ENCODE peak calls at places on chromosomes 11 and 22, in seven cellular contexts. T, P, H, Z, U, Q and F are unnamed samples.

GRCh38 chr11:44377914-44378321 is 68.0 kb upstream of the ALX4 start:
- DNase-seq in T (no peak), H (no peak), U (no peak), Z (no peak), P (no peak), Q (no peak), F (no peak)

GRCh38 chr11:122731500-122731913 is 76.0 kb downstream of the UBASH3B start:
- DNase-seq in U (no peak), T (no peak), Q (no peak), P (no peak), H (peak), Z (no peak), F (no peak)

GRCh38 chr11:662689-663274 is 25.7 kb downstream of the DRD4 start:
- DNase-seq in H (peak), U (no peak), Q (peak), P (peak), T (peak), Z (peak), F (peak)

GRCh38 chr22:38481871-38482332 is 14.0 kb downstream of the KDELR3 start:
- DNase-seq in T (no peak), U (no peak), P (no peak), H (no peak), Q (no peak), Z (no peak), F (no peak)

GRCh38 chr11:69240332-69241074 is 53.5 kb upstream of the MYEOV start:
- DNase-seq in P (no peak), U (no peak), H (peak), T (no peak), Z (no peak), Q (no peak), F (no peak)

GRCh38 chr11:19577849-19578619 is 134.6 kb upstream of the NAV2 start:
- DNase-seq in Z (peak), H (peak), T (no peak), P (no peak), U (peak), Q (no peak), F (no peak)

GRCh38 chr22:33116846-33117547 is 58.8 kb upstream of the SYN3 start:
- DNase-seq in Q (no peak), P (no peak), T (no peak), H (no peak), Z (no peak), U (no peak), F (no peak)

GRCh38 chr22:37109242-37109917 is at the start of gene TMPRSS6:
- DNase-seq in Z (no peak), Q (peak), P (no peak), T (no peak), U (no peak), H (no peak), F (no peak)

GRCh38 chr22:32920032-32920628 is 118.6 kb downstream of the TIMP3 start:
- DNase-seq in H (peak), Z (peak), T (no peak), U (peak), Q (peak), P (no peak), F (peak)

GRCh38 chr11:93199616-93200015 is 1.8 kb upstream of the SLC36A4 start:
- DNase-seq in H (no peak), U (no peak), P (no peak), Q (no peak), Z (no peak), T (no peak), F (no peak)

GRCh38 chr11:93196816-93197382 is 892 bp downstream of the SLC36A4 start:
- DNase-seq in P (no peak), T (no peak), Q (no peak), H (peak), Z (no peak), U (no peak), F (no peak)

GRCh38 chr11:93197383-93198220 is at the start of gene SLC36A4:
- DNase-seq in Q (peak), T (peak), Z (peak), P (peak), U (peak), H (peak), F (peak)

GRCh38 chr11:93194673-93195291 is 3.0 kb downstream of the SLC36A4 start:
- DNase-seq in T (no peak), Q (no peak), H (no peak), U (no peak), Z (no peak), P (no peak), F (no peak)

GRCh38 chr11:93198221-93198650 is 445 bp upstream of the SLC36A4 start:
- DNase-seq in Z (no peak), P (no peak), Q (no peak), T (no peak), U (no peak), H (peak), F (no peak)
- H3K27ac ChIP-seq in Z (peak), P (peak), Q (peak), T (peak), U (peak), H (peak), F (peak)

GRCh38 chr11:130428271-130428670 is at the start of gene ADAMTS8:
- DNase-seq in Z (no peak), Q (no peak), P (no peak), T (no peak), U (no peak), H (no peak), F (no peak)

GRCh38 chr11:130428692-130429681 is 578 bp upstream of the ADAMTS8 start:
- DNase-seq in Q (no peak), Z (no peak), H (no peak), P (no peak), U (no peak), T (no peak), F (no peak)

GRCh38 chr11:130427049-130427388 is 1.4 kb downstream of the ADAMTS8 start:
- DNase-seq in T (no peak), H (no peak), Q (no peak), U (no peak), P (no peak), Z (no peak), F (no peak)

GRCh38 chr11:130426223-130427048 is 2.0 kb downstream of the ADAMTS8 start:
- DNase-seq in U (peak), P (no peak), Z (no peak), Q (peak), T (no peak), H (no peak), F (peak)

DNA sequence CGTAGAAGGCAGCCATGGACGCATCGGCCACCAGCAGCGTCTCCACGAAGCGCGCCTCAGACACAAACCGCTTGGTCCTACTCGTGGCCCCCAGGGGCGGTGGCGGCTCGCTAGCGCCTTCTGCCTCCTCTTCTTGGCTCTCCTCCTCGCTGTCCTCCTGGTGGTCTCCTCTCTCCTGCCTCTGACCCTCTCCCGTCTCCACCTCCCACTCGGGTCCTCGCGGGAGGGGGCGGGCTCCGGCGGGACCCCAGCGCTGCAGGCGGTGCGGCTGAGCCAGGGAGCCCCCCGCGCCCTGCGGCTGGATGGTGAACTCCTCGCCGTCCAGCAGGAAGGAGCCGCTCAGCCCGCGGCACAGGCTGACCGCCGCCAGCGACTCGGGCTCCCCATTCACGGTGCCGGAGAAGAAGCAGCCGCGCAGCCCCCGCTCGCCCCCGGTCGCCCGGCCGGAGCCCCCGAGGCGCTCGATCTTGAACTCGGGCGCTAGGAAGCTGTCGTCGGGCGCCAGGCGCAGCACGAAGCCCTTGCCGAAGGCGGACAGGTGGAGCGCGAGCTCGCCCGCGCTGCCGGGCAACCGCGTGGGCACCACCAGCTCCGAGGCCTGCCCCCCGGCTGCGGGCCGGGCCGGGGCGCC is 713 bp downstream of the ADAMTS8 start:
- DNase-seq in P (no peak), U (peak), Q (no peak), T (peak), H (no peak), Z (peak), F (no peak)
- TF ChIP-seq CTCF in P (no peak), U (peak), Q (no peak), T (no peak), H (peak), Z (peak), F (no peak)

GRCh38 chr11:25953015-25953414 is 378.9 kb upstream of the ANO3 start:
- DNase-seq in U (no peak), Q (no peak), P (no peak), T (no peak), Z (no peak), H (no peak), F (no peak)
- H3K27ac ChIP-seq in U (no peak), Q (no peak), P (no peak), T (no peak), Z (no peak), H (no peak), F (no peak)

GRCh38 chr11:61793084-61793828 is 545 bp downstream of the FEN1 start:
- DNase-seq in P (no peak), H (no peak), U (no peak), T (no peak), Q (no peak), Z (no peak), F (peak)
- TF ChIP-seq CTCF in P (no peak), H (no peak), U (no peak), T (no peak), Q (no peak), Z (no peak), F (no peak)

GRCh38 chr22:35995345-35995744 is 33.3 kb downstream of the RBFOX2 start:
- DNase-seq in H (peak), Z (no peak), T (no peak), P (no peak), U (no peak), Q (no peak), F (no peak)
- H3K27ac ChIP-seq in H (peak), Z (peak), T (peak), P (no peak), U (peak), Q (no peak), F (no peak)

GRCh38 chr11:57491371-57492061 is 24.0 kb downstream of the SLC43A1 start:
- DNase-seq in U (no peak), P (peak), Q (no peak), Z (peak), H (no peak), T (no peak), F (no peak)
- TF ChIP-seq CTCF in U (peak), P (peak), Q (peak), Z (peak), H (peak), T (peak), F (peak)

GRCh38 chr11:47987781-47988180 is 7.4 kb downstream of the PTPRJ start:
- DNase-seq in Z (no peak), P (no peak), H (no peak), T (no peak), U (peak), Q (no peak), F (peak)

GRCh38 chr11:47991266-47991830 is 11.0 kb downstream of the PTPRJ start:
- DNase-seq in T (peak), Q (no peak), P (no peak), U (no peak), H (no peak), Z (no peak), F (no peak)

GRCh38 chr11:47991894-47992293 is 11.5 kb downstream of the PTPRJ start:
- DNase-seq in H (no peak), Z (no peak), P (no peak), T (no peak), U (no peak), Q (no peak), F (no peak)

GRCh38 chr11:47987310-47987709 is 7.0 kb downstream of the PTPRJ start:
- DNase-seq in T (no peak), H (no peak), U (no peak), Q (no peak), Z (no peak), P (no peak), F (no peak)

GRCh38 chr11:47989779-47990178 is 9.4 kb downstream of the PTPRJ start:
- DNase-seq in Q (no peak), H (no peak), Z (no peak), T (no peak), P (no peak), U (no peak), F (no peak)
- H3K27ac ChIP-seq in Q (peak), H (no peak), Z (peak), T (no peak), P (no peak), U (no peak), F (peak)